ENCODE peak calls at places on chromosomes 2 and 18, in five cellular contexts. One of them, this sample, is unnamed.

GRCh38 chr2:74471332-74472065 is 981 bp downstream of the MRPL53 start:
- DNase-seq in activated T-cell treated with anti-CD3 and anti-CD28 coated beads, Interleukin-2, amount 50 U/mL, for 48 hours: no peak
- DNase-seq in stimulated activated CD4-positive, alpha-beta T cell treated with anti-CD3 and anti-CD28 coated beads, TNF-alpha, amount 100 ng/mL, for 24 hours: no peak
- DNase-seq in type B pancreatic cell: no peak
- DNase-seq in D341Med: no peak
- DNase-seq in this sample: no peak

GRCh38 chr2:229713371-229714079 is 830 bp downstream of the DNER start:
- DNase-seq in activated T-cell treated with anti-CD3 and anti-CD28 coated beads, Interleukin-2, amount 50 U/mL, for 48 hours: peak
- DNase-seq in stimulated activated CD4-positive, alpha-beta T cell treated with anti-CD3 and anti-CD28 coated beads, TNF-alpha, amount 100 ng/mL, for 24 hours: peak
- DNase-seq in type B pancreatic cell: no peak
- DNase-seq in D341Med: peak
- DNase-seq in this sample: no peak

GRCh38 chr2:46294185-46294836 is 2.9 kb upstream of the EPAS1 start:
- DNase-seq in activated T-cell treated with anti-CD3 and anti-CD28 coated beads, Interleukin-2, amount 50 U/mL, for 48 hours: peak
- DNase-seq in stimulated activated CD4-positive, alpha-beta T cell treated with anti-CD3 and anti-CD28 coated beads, TNF-alpha, amount 100 ng/mL, for 24 hours: peak
- DNase-seq in type B pancreatic cell: no peak
- DNase-seq in D341Med: peak
- DNase-seq in this sample: no peak

GRCh38 chr2:144503221-144503620 is 16.7 kb downstream of the ZEB2 start:
- DNase-seq in activated T-cell treated with anti-CD3 and anti-CD28 coated beads, Interleukin-2, amount 50 U/mL, for 48 hours: no peak
- DNase-seq in stimulated activated CD4-positive, alpha-beta T cell treated with anti-CD3 and anti-CD28 coated beads, TNF-alpha, amount 100 ng/mL, for 24 hours: no peak
- DNase-seq in type B pancreatic cell: no peak
- DNase-seq in D341Med: no peak
- DNase-seq in this sample: no peak

GRCh38 chr18:69414184-69414583 is 13.5 kb downstream of the DOK6 start:
- DNase-seq in activated T-cell treated with anti-CD3 and anti-CD28 coated beads, Interleukin-2, amount 50 U/mL, for 48 hours: no peak
- DNase-seq in stimulated activated CD4-positive, alpha-beta T cell treated with anti-CD3 and anti-CD28 coated beads, TNF-alpha, amount 100 ng/mL, for 24 hours: no peak
- DNase-seq in type B pancreatic cell: no peak
- DNase-seq in D341Med: no peak
- DNase-seq in this sample: no peak

GRCh38 chr2:205675861-205676516 is 6.3 kb upstream of the NRP2 start:
- DNase-seq in activated T-cell treated with anti-CD3 and anti-CD28 coated beads, Interleukin-2, amount 50 U/mL, for 48 hours: no peak
- DNase-seq in stimulated activated CD4-positive, alpha-beta T cell treated with anti-CD3 and anti-CD28 coated beads, TNF-alpha, amount 100 ng/mL, for 24 hours: no peak
- DNase-seq in type B pancreatic cell: no peak
- DNase-seq in D341Med: peak
- DNase-seq in this sample: no peak

GRCh38 chr2:135840601-135841000 is 3.6 kb upstream of the LCT start:
- DNase-seq in activated T-cell treated with anti-CD3 and anti-CD28 coated beads, Interleukin-2, amount 50 U/mL, for 48 hours: peak
- DNase-seq in stimulated activated CD4-positive, alpha-beta T cell treated with anti-CD3 and anti-CD28 coated beads, TNF-alpha, amount 100 ng/mL, for 24 hours: no peak
- DNase-seq in type B pancreatic cell: no peak
- DNase-seq in D341Med: no peak
- DNase-seq in this sample: no peak

GRCh38 chr18:13211537-13211936 is 7.0 kb upstream of the LDLRAD4 start:
- DNase-seq in activated T-cell treated with anti-CD3 and anti-CD28 coated beads, Interleukin-2, amount 50 U/mL, for 48 hours: no peak
- DNase-seq in stimulated activated CD4-positive, alpha-beta T cell treated with anti-CD3 and anti-CD28 coated beads, TNF-alpha, amount 100 ng/mL, for 24 hours: no peak
- DNase-seq in type B pancreatic cell: no peak
- DNase-seq in D341Med: peak
- DNase-seq in this sample: no peak

GRCh38 chr18:49447810-49448745 is 12.4 kb downstream of the DYM start:
- DNase-seq in activated T-cell treated with anti-CD3 and anti-CD28 coated beads, Interleukin-2, amount 50 U/mL, for 48 hours: peak
- DNase-seq in stimulated activated CD4-positive, alpha-beta T cell treated with anti-CD3 and anti-CD28 coated beads, TNF-alpha, amount 100 ng/mL, for 24 hours: peak
- DNase-seq in type B pancreatic cell: no peak
- DNase-seq in D341Med: peak
- DNase-seq in this sample: no peak

GRCh38 chr2:167844714-167845530 is 402.5 kb downstream of the STK39 start:
- DNase-seq in activated T-cell treated with anti-CD3 and anti-CD28 coated beads, Interleukin-2, amount 50 U/mL, for 48 hours: no peak
- DNase-seq in stimulated activated CD4-positive, alpha-beta T cell treated with anti-CD3 and anti-CD28 coated beads, TNF-alpha, amount 100 ng/mL, for 24 hours: no peak
- DNase-seq in type B pancreatic cell: no peak
- DNase-seq in D341Med: peak
- DNase-seq in this sample: no peak

GRCh38 chr2:115165529-115166109 is 723.2 kb downstream of the DPP10 start:
- DNase-seq in activated T-cell treated with anti-CD3 and anti-CD28 coated beads, Interleukin-2, amount 50 U/mL, for 48 hours: no peak
- DNase-seq in stimulated activated CD4-positive, alpha-beta T cell treated with anti-CD3 and anti-CD28 coated beads, TNF-alpha, amount 100 ng/mL, for 24 hours: no peak
- DNase-seq in type B pancreatic cell: no peak
- DNase-seq in D341Med: peak
- DNase-seq in this sample: no peak

GRCh38 chr18:32889620-32890593 is 117.1 kb upstream of the KLHL14 start:
- DNase-seq in activated T-cell treated with anti-CD3 and anti-CD28 coated beads, Interleukin-2, amount 50 U/mL, for 48 hours: no peak
- DNase-seq in stimulated activated CD4-positive, alpha-beta T cell treated with anti-CD3 and anti-CD28 coated beads, TNF-alpha, amount 100 ng/mL, for 24 hours: no peak
- DNase-seq in type B pancreatic cell: no peak
- DNase-seq in D341Med: no peak
- DNase-seq in this sample: no peak

GRCh38 chr2:11938196-11938595 is 191.8 kb downstream of the LPIN1 start:
- DNase-seq in activated T-cell treated with anti-CD3 and anti-CD28 coated beads, Interleukin-2, amount 50 U/mL, for 48 hours: no peak
- DNase-seq in stimulated activated CD4-positive, alpha-beta T cell treated with anti-CD3 and anti-CD28 coated beads, TNF-alpha, amount 100 ng/mL, for 24 hours: no peak
- DNase-seq in type B pancreatic cell: no peak
- DNase-seq in D341Med: no peak
- DNase-seq in this sample: no peak

GRCh38 chr2:237858294-237859081 is 935 bp upstream of the RAMP1 start:
- DNase-seq in activated T-cell treated with anti-CD3 and anti-CD28 coated beads, Interleukin-2, amount 50 U/mL, for 48 hours: peak
- DNase-seq in stimulated activated CD4-positive, alpha-beta T cell treated with anti-CD3 and anti-CD28 coated beads, TNF-alpha, amount 100 ng/mL, for 24 hours: peak
- DNase-seq in type B pancreatic cell: no peak
- DNase-seq in D341Med: peak
- DNase-seq in this sample: no peak

GRCh38 chr18:8084160-8084559 is 517.0 kb downstream of the PTPRM start:
- DNase-seq in activated T-cell treated with anti-CD3 and anti-CD28 coated beads, Interleukin-2, amount 50 U/mL, for 48 hours: no peak
- DNase-seq in stimulated activated CD4-positive, alpha-beta T cell treated with anti-CD3 and anti-CD28 coated beads, TNF-alpha, amount 100 ng/mL, for 24 hours: no peak
- DNase-seq in type B pancreatic cell: no peak
- DNase-seq in D341Med: peak
- DNase-seq in this sample: no peak

GRCh38 chr2:30511122-30512083 is 64.4 kb downstream of the LCLAT1 start:
- DNase-seq in activated T-cell treated with anti-CD3 and anti-CD28 coated beads, Interleukin-2, amount 50 U/mL, for 48 hours: no peak
- DNase-seq in stimulated activated CD4-positive, alpha-beta T cell treated with anti-CD3 and anti-CD28 coated beads, TNF-alpha, amount 100 ng/mL, for 24 hours: no peak
- DNase-seq in type B pancreatic cell: no peak
- DNase-seq in D341Med: no peak
- DNase-seq in this sample: no peak

GRCh38 chr2:112640800-112641675 is 4.7 kb upstream of the SLC20A1 start:
- DNase-seq in activated T-cell treated with anti-CD3 and anti-CD28 coated beads, Interleukin-2, amount 50 U/mL, for 48 hours: no peak
- DNase-seq in stimulated activated CD4-positive, alpha-beta T cell treated with anti-CD3 and anti-CD28 coated beads, TNF-alpha, amount 100 ng/mL, for 24 hours: no peak
- DNase-seq in type B pancreatic cell: no peak
- DNase-seq in D341Med: no peak
- DNase-seq in this sample: no peak

GRCh38 chr2:237581751-237582746 is 8.5 kb downstream of the RAB17 start:
- DNase-seq in activated T-cell treated with anti-CD3 and anti-CD28 coated beads, Interleukin-2, amount 50 U/mL, for 48 hours: peak
- DNase-seq in stimulated activated CD4-positive, alpha-beta T cell treated with anti-CD3 and anti-CD28 coated beads, TNF-alpha, amount 100 ng/mL, for 24 hours: peak
- DNase-seq in type B pancreatic cell: no peak
- DNase-seq in D341Med: peak
- DNase-seq in this sample: peak

GRCh38 chr2:29450823-29451222 is 335.6 kb downstream of the CLIP4 start:
- DNase-seq in activated T-cell treated with anti-CD3 and anti-CD28 coated beads, Interleukin-2, amount 50 U/mL, for 48 hours: no peak
- DNase-seq in stimulated activated CD4-positive, alpha-beta T cell treated with anti-CD3 and anti-CD28 coated beads, TNF-alpha, amount 100 ng/mL, for 24 hours: no peak
- DNase-seq in type B pancreatic cell: no peak
- DNase-seq in D341Med: no peak
- DNase-seq in this sample: no peak

GRCh38 chr2:236507393-236508085 is 62.1 kb upstream of the ACKR3 start:
- DNase-seq in activated T-cell treated with anti-CD3 and anti-CD28 coated beads, Interleukin-2, amount 50 U/mL, for 48 hours: peak
- DNase-seq in stimulated activated CD4-positive, alpha-beta T cell treated with anti-CD3 and anti-CD28 coated beads, TNF-alpha, amount 100 ng/mL, for 24 hours: peak
- DNase-seq in type B pancreatic cell: peak
- DNase-seq in D341Med: peak
- DNase-seq in this sample: no peak

GRCh38 chr2:178553047-178553446 is 72.8 kb downstream of the PLEKHA3 start:
- DNase-seq in activated T-cell treated with anti-CD3 and anti-CD28 coated beads, Interleukin-2, amount 50 U/mL, for 48 hours: no peak
- DNase-seq in stimulated activated CD4-positive, alpha-beta T cell treated with anti-CD3 and anti-CD28 coated beads, TNF-alpha, amount 100 ng/mL, for 24 hours: no peak
- DNase-seq in type B pancreatic cell: no peak
- DNase-seq in D341Med: no peak
- DNase-seq in this sample: no peak

GRCh38 chr2:9740382-9741040 is 102.8 kb upstream of the TAF1B start:
- DNase-seq in activated T-cell treated with anti-CD3 and anti-CD28 coated beads, Interleukin-2, amount 50 U/mL, for 48 hours: no peak
- DNase-seq in stimulated activated CD4-positive, alpha-beta T cell treated with anti-CD3 and anti-CD28 coated beads, TNF-alpha, amount 100 ng/mL, for 24 hours: no peak
- DNase-seq in type B pancreatic cell: no peak
- DNase-seq in D341Med: no peak
- DNase-seq in this sample: no peak

GRCh38 chr18:63730788-63731187 is 28.0 kb downstream of the SERPINB11 start:
- DNase-seq in activated T-cell treated with anti-CD3 and anti-CD28 coated beads, Interleukin-2, amount 50 U/mL, for 48 hours: no peak
- DNase-seq in stimulated activated CD4-positive, alpha-beta T cell treated with anti-CD3 and anti-CD28 coated beads, TNF-alpha, amount 100 ng/mL, for 24 hours: no peak
- DNase-seq in type B pancreatic cell: no peak
- DNase-seq in D341Med: no peak
- DNase-seq in this sample: no peak

GRCh38 chr18:56175309-56175708 is 463.1 kb downstream of the TXNL1 start:
- DNase-seq in activated T-cell treated with anti-CD3 and anti-CD28 coated beads, Interleukin-2, amount 50 U/mL, for 48 hours: no peak
- DNase-seq in stimulated activated CD4-positive, alpha-beta T cell treated with anti-CD3 and anti-CD28 coated beads, TNF-alpha, amount 100 ng/mL, for 24 hours: no peak
- DNase-seq in type B pancreatic cell: no peak
- DNase-seq in D341Med: no peak
- DNase-seq in this sample: no peak

GRCh38 chr2:203869610-203870042 is 2.1 kb downstream of the CTLA4 start:
- DNase-seq in activated T-cell treated with anti-CD3 and anti-CD28 coated beads, Interleukin-2, amount 50 U/mL, for 48 hours: peak
- DNase-seq in stimulated activated CD4-positive, alpha-beta T cell treated with anti-CD3 and anti-CD28 coated beads, TNF-alpha, amount 100 ng/mL, for 24 hours: no peak
- DNase-seq in type B pancreatic cell: no peak
- DNase-seq in D341Med: no peak
- DNase-seq in this sample: no peak

GRCh38 chr2:185934232-185934631 is 195.6 kb downstream of the FSIP2 start:
- DNase-seq in activated T-cell treated with anti-CD3 and anti-CD28 coated beads, Interleukin-2, amount 50 U/mL, for 48 hours: no peak
- DNase-seq in stimulated activated CD4-positive, alpha-beta T cell treated with anti-CD3 and anti-CD28 coated beads, TNF-alpha, amount 100 ng/mL, for 24 hours: no peak
- DNase-seq in type B pancreatic cell: no peak
- DNase-seq in D341Med: no peak
- DNase-seq in this sample: no peak

This sample was measured in coronary artery.